ENCODE peak calls at places on chromosome 11, in six cellular contexts. F is HFF-Myc, O is hepatocyte, J is tibial artery, R is SJSA1, G is fibroblast of lung. Z is an unnamed sample.

GRCh38 chr11:70463478-70464255 is 65.3 kb downstream of the CTTN start:
- DNase-seq in F (no peak), O (no peak), J (no peak), R (no peak), G (no peak), Z (no peak)

GRCh38 chr11:83151274-83151977 is 5.5 kb upstream of the PCF11 start:
- DNase-seq in F (no peak), O (peak; percentile 49), J (no peak), R (no peak), G (no peak), Z (no peak)

GRCh38 chr11:132595711-132596111 is 936.6 kb downstream of the OPCML start:
- DNase-seq in F (no peak), O (no peak), J (no peak), R (no peak), G (peak; percentile 16), Z (no peak)

GRCh38 chr11:2169626-2170570 is 1.7 kb downstream of the TH start:
- DNase-seq in F (no peak), O (no peak), J (no peak), R (no peak), G (no peak), Z (no peak)

GRCh38 chr11:73195191-73196007 is 22.7 kb upstream of the P2RY2 start:
- DNase-seq in F (no peak), O (peak; percentile 74), J (no peak), R (no peak), G (no peak), Z (no peak)

GRCh38 chr11:95925011-95925410 is 1.1 kb upstream of the MTMR2 start:
- DNase-seq in F (no peak), O (peak; percentile 16), J (no peak), R (peak; percentile 36), G (peak; percentile 28), Z (no peak)

GRCh38 chr11:64694821-64695365 is 28.1 kb downstream of the NRXN2 start:
- DNase-seq in F (no peak), O (no peak), J (no peak), R (no peak), G (no peak), Z (no peak)

GRCh38 chr11:96263361-96263763 is 79.6 kb downstream of the MAML2 start:
- DNase-seq in F (no peak), O (no peak), J (no peak), R (no peak), G (peak; percentile 90), Z (no peak)

GRCh38 chr11:23138761-23139160 is 278.5 kb upstream of the CCDC179 start:
- DNase-seq in F (no peak), O (no peak), J (no peak), R (no peak), G (no peak), Z (no peak)

GRCh38 chr11:7251836-7252682 is at the start of gene SYT9:
- DNase-seq in F (no peak), O (peak; percentile 66), J (peak; percentile 62), R (peak; percentile 12), G (peak; percentile 1), Z (no peak)
- H3K4me3 ChIP-seq in F (peak within 1 kb of the TSS; percentile 23), O (peak within 1 kb of the TSS; percentile 62), J (peak within 1 kb of the TSS; percentile 45), R (peak within 1 kb of the TSS; percentile 26), G (peak within 1 kb of the TSS; percentile 38), Z (no peak within 1 kb of the TSS)

GRCh38 chr11:19882356-19882755 is 169.7 kb downstream of the NAV2 start:
- DNase-seq in F (no peak), O (no peak), J (no peak), R (no peak), G (no peak), Z (no peak)
- H3K4me3 ChIP-seq in F (no peak overlapping the region), O (no peak overlapping the region), J (no peak overlapping the region), R (no peak overlapping the region), G (no peak overlapping the region), Z (no peak overlapping the region)

GRCh38 chr11:104967493-104968364 is 645 bp downstream of the CASP4 start:
- DNase-seq in F (no peak), O (no peak), J (no peak), R (peak; percentile 10), G (peak; percentile 37), Z (no peak)

GRCh38 chr11:104968365-104968855 is at the start of gene CASP4:
- DNase-seq in F (peak; percentile 66), O (peak; percentile 67), J (no peak), R (peak; percentile 65), G (peak; percentile 87), Z (no peak)

GRCh38 chr11:104964247-104964646 is 4.1 kb downstream of the CASP4 start:
- DNase-seq in F (no peak), O (no peak), J (no peak), R (no peak), G (no peak), Z (no peak)

GRCh38 chr11:104962852-104963251 is 5.5 kb downstream of the CASP4 start:
- DNase-seq in F (no peak), O (no peak), J (no peak), R (no peak), G (no peak), Z (no peak)

DNA sequence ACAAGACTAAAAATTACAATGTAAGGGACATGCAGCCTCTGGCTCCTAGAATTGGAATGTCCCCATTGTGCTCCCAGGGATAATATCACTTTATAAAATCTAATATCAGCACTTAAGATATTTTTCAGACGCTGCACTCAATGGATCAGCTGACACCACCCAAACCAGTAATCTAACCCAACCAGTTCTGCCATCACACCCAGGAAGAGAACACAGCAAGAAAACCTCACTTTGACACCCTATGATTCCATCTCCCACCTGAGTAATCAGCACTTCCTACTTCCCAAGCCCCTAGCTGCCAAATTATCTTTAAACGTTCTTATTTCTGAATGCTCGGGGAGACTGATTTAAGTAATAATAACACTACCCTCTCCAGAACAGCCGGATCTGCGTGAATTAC is 2.6 kb downstream of the CASP4 start:
- DNase-seq in F (no peak), O (no peak), J (no peak), R (no peak), G (no peak), Z (no peak)
- H3K4me3 ChIP-seq in F (no peak overlapping the region), O (no peak overlapping the region), J (no peak overlapping the region), R (no peak overlapping the region), G (no peak overlapping the region), Z (no peak overlapping the region)

GRCh38 chr11:13288375-13289029 is 10.9 kb downstream of the BMAL1 start:
- DNase-seq in F (no peak), O (no peak), J (no peak), R (no peak), G (peak; percentile 53), Z (no peak)
- H3K4me3 ChIP-seq in F (no peak overlapping the region), O (no peak overlapping the region), J (no peak overlapping the region), R (no peak overlapping the region), G (no peak overlapping the region), Z (no peak overlapping the region)

GRCh38 chr11:67260406-67260805 is 5.9 kb upstream of the GRK2 start:
- DNase-seq in F (no peak), O (no peak), J (no peak), R (no peak), G (no peak), Z (no peak)

GRCh38 chr11:67264260-67264659 is 2.0 kb upstream of the GRK2 start:
- DNase-seq in F (no peak), O (no peak), J (no peak), R (no peak), G (no peak), Z (no peak)

GRCh38 chr11:67261942-67262681 is 4.2 kb upstream of the GRK2 start:
- DNase-seq in F (no peak), O (no peak), J (peak; percentile 67), R (no peak), G (no peak), Z (no peak)

GRCh38 chr11:67262731-67263675 is 3.3 kb upstream of the GRK2 start:
- DNase-seq in F (no peak), O (peak; percentile 88), J (peak; percentile 88), R (peak; percentile 85), G (peak; percentile 74), Z (peak; percentile 69)

DNA sequence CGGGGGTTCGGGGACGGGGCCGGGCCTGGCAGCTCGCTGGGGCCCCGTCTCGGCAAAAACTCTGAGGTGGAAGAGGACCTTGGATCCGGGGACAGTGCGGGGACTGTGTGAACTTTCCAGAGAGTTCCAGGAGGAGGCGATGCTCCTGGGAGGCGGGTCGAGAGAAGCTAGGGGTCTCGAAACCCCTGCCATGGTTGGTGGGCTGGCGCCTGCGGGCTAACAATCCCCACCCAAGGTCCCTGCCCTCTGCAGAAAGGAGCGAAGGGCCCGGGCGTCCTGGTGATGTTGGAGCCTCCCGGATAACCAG is 4.7 kb upstream of the GRK2 start:
- DNase-seq in F (no peak), O (no peak), J (no peak), R (no peak), G (no peak), Z (no peak)
- H3K4me3 ChIP-seq in F (peak overlapping the region; percentile 13), O (no peak overlapping the region), J (peak overlapping the region; percentile 33), R (no peak overlapping the region), G (no peak overlapping the region), Z (peak overlapping the region; percentile 20)

GRCh38 chr11:57308426-57309060 is 16.2 kb downstream of the TNKS1BP1 start:
- DNase-seq in F (no peak), O (no peak), J (no peak), R (no peak), G (no peak), Z (no peak)

GRCh38 chr11:57305523-57305922 is 19.2 kb downstream of the TNKS1BP1 start:
- DNase-seq in F (no peak), O (no peak), J (no peak), R (no peak), G (no peak), Z (no peak)

GRCh38 chr11:57307666-57308270 is 17.0 kb downstream of the TNKS1BP1 start:
- DNase-seq in F (no peak), O (no peak), J (peak; percentile 62), R (no peak), G (no peak), Z (no peak)

GRCh38 chr11:57306156-57306876 is 18.4 kb downstream of the TNKS1BP1 start:
- DNase-seq in F (no peak), O (no peak), J (no peak), R (no peak), G (peak; percentile 73), Z (no peak)

GRCh38 chr11:57306941-57307598 is 17.7 kb downstream of the TNKS1BP1 start:
- DNase-seq in F (no peak), O (no peak), J (no peak), R (no peak), G (no peak), Z (no peak)
- H3K4me3 ChIP-seq in F (no peak overlapping the region), O (no peak overlapping the region), J (no peak overlapping the region), R (no peak overlapping the region), G (no peak overlapping the region), Z (no peak overlapping the region)

DNA sequence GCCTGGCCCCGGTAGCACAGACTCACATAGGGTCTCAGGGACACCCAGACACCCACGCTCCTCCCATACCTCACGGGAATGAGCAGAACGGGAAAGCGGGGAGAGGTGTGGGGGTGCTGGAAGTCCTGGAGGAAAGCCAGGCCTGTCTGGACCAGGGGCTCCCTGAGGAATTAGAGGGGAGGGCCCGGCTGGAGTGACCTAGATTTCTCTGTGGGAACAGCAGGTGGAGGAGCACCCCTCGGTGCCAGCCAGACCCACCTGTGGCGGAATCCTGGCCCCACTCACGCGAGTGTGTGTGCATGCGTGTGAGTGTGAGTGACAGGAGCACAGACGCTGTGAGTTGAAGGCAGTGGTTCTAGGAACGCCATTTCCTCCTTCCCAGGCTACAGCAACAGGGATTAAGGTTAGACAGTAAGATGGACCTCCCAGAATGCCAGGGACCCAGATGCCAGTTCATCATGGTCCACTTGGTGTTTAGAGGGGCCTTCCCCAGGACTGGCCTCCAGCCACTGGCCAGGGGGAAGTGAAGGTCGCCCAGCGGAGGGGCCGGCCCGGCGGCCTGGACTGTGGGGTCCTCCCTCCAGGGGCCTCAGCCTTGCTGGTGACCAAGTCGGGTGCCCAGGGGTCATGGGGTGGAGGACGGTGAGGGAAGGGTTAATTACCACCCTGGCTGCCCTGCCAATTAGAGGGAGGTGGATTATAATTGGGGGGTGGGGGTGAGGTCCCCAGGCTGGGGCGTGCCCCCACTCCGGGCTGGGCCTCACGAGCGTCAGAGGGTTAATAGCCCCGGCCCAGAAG is 1.0 kb downstream of the PKP3 start:
- DNase-seq in F (no peak), O (no peak), J (no peak), R (no peak), G (no peak), Z (no peak)
- H3K4me3 ChIP-seq in F (no peak overlapping the region), O (peak overlapping the region; percentile 64), J (no peak overlapping the region), R (no peak overlapping the region), G (no peak overlapping the region), Z (no peak overlapping the region)

Z was measured in Jurkat, Clone E6-1.